ENCODE peak calls at places on chromosomes 4 and X, in nine cellular contexts. One of them, this sample, is unnamed.

GRCh38 chr4:173316060-173316459 is 18.1 kb downstream of the HMGB2 start:
- DNase-seq in AG10803: no peak
- DNase-seq in DND-41: no peak
- DNase-seq in BE2C: no peak
- DNase-seq in GM12864: no peak
- DNase-seq in left lung: no peak
- DNase-seq in transverse colon: no peak
- DNase-seq in dorsolateral prefrontal cortex: no peak
- DNase-seq in fibroblast of lung: no peak
- DNase-seq in this sample: no peak

GRCh38 chrX:44042124-44042523 is 68.9 kb upstream of the NDP start:
- DNase-seq in AG10803: no peak
- DNase-seq in DND-41: no peak
- DNase-seq in BE2C: no peak
- DNase-seq in GM12864: no peak
- DNase-seq in left lung: no peak
- DNase-seq in transverse colon: no peak
- DNase-seq in dorsolateral prefrontal cortex: no peak
- DNase-seq in fibroblast of lung: peak
- DNase-seq in this sample: no peak

GRCh38 chr4:167868163-167868562 is 224.2 kb upstream of the ANXA10 start:
- DNase-seq in AG10803: no peak
- DNase-seq in DND-41: no peak
- DNase-seq in BE2C: no peak
- DNase-seq in GM12864: no peak
- DNase-seq in left lung: no peak
- DNase-seq in transverse colon: no peak
- DNase-seq in dorsolateral prefrontal cortex: no peak
- DNase-seq in fibroblast of lung: peak
- DNase-seq in this sample: no peak

GRCh38 chr4:27154706-27155105 is 294.1 kb downstream of the STIM2 start:
- DNase-seq in AG10803: peak
- DNase-seq in DND-41: no peak
- DNase-seq in BE2C: no peak
- DNase-seq in GM12864: no peak
- DNase-seq in left lung: no peak
- DNase-seq in transverse colon: no peak
- DNase-seq in dorsolateral prefrontal cortex: no peak
- DNase-seq in fibroblast of lung: peak
- DNase-seq in this sample: no peak

GRCh38 chr4:148300877-148301276 is 141.3 kb downstream of the NR3C2 start:
- DNase-seq in AG10803: no peak
- DNase-seq in DND-41: no peak
- DNase-seq in BE2C: no peak
- DNase-seq in GM12864: no peak
- DNase-seq in left lung: no peak
- DNase-seq in transverse colon: no peak
- DNase-seq in dorsolateral prefrontal cortex: no peak
- DNase-seq in fibroblast of lung: no peak
- DNase-seq in this sample: no peak

GRCh38 chr4:2042207-2042946 is 16.8 kb upstream of the NAT8L start:
- DNase-seq in AG10803: no peak
- DNase-seq in DND-41: peak
- DNase-seq in BE2C: peak
- DNase-seq in GM12864: no peak
- DNase-seq in left lung: no peak
- DNase-seq in transverse colon: peak
- DNase-seq in dorsolateral prefrontal cortex: no peak
- DNase-seq in fibroblast of lung: no peak
- DNase-seq in this sample: no peak

GRCh38 chrX:138858946-138859345 is 147.4 kb upstream of the FGF13 start:
- DNase-seq in AG10803: peak
- DNase-seq in DND-41: no peak
- DNase-seq in BE2C: no peak
- DNase-seq in GM12864: no peak
- DNase-seq in left lung: no peak
- DNase-seq in transverse colon: no peak
- DNase-seq in dorsolateral prefrontal cortex: no peak
- DNase-seq in fibroblast of lung: peak
- DNase-seq in this sample: no peak

GRCh38 chr4:88005086-88005485 is 2.3 kb upstream of the PKD2 start:
- DNase-seq in AG10803: peak
- DNase-seq in DND-41: no peak
- DNase-seq in BE2C: no peak
- DNase-seq in GM12864: no peak
- DNase-seq in left lung: no peak
- DNase-seq in transverse colon: no peak
- DNase-seq in dorsolateral prefrontal cortex: no peak
- DNase-seq in fibroblast of lung: peak
- DNase-seq in this sample: peak

GRCh38 chr4:84238247-84239090 is 260.6 kb downstream of the NKX6-1 start:
- DNase-seq in AG10803: peak
- DNase-seq in DND-41: no peak
- DNase-seq in BE2C: no peak
- DNase-seq in GM12864: no peak
- DNase-seq in left lung: no peak
- DNase-seq in transverse colon: no peak
- DNase-seq in dorsolateral prefrontal cortex: no peak
- DNase-seq in fibroblast of lung: peak
- DNase-seq in this sample: no peak

GRCh38 chr4:122224348-122224747 is 72.2 kb downstream of the BLTP1 start:
- DNase-seq in AG10803: peak
- DNase-seq in DND-41: no peak
- DNase-seq in BE2C: no peak
- DNase-seq in GM12864: no peak
- DNase-seq in left lung: no peak
- DNase-seq in transverse colon: no peak
- DNase-seq in dorsolateral prefrontal cortex: no peak
- DNase-seq in fibroblast of lung: peak
- DNase-seq in this sample: no peak

GRCh38 chr4:73222466-73223257 is 35.9 kb downstream of the ANKRD17 start:
- DNase-seq in AG10803: peak
- DNase-seq in DND-41: peak
- DNase-seq in BE2C: peak
- DNase-seq in GM12864: peak
- DNase-seq in left lung: peak
- DNase-seq in transverse colon: peak
- DNase-seq in dorsolateral prefrontal cortex: peak
- DNase-seq in fibroblast of lung: peak
- DNase-seq in this sample: peak

GRCh38 chr4:137310156-137310555 is 222.1 kb downstream of the PCDH18 start:
- DNase-seq in AG10803: peak
- DNase-seq in DND-41: no peak
- DNase-seq in BE2C: no peak
- DNase-seq in GM12864: no peak
- DNase-seq in left lung: no peak
- DNase-seq in transverse colon: no peak
- DNase-seq in dorsolateral prefrontal cortex: no peak
- DNase-seq in fibroblast of lung: peak
- DNase-seq in this sample: no peak

GRCh38 chr4:115187136-115187535 is 73.7 kb upstream of the NDST4 start:
- DNase-seq in AG10803: no peak
- DNase-seq in DND-41: no peak
- DNase-seq in BE2C: no peak
- DNase-seq in GM12864: no peak
- DNase-seq in left lung: no peak
- DNase-seq in transverse colon: no peak
- DNase-seq in dorsolateral prefrontal cortex: no peak
- DNase-seq in fibroblast of lung: peak
- DNase-seq in this sample: no peak

GRCh38 chr4:78778530-78778929 is 2.4 kb downstream of the BMP2K start:
- DNase-seq in AG10803: no peak
- DNase-seq in DND-41: no peak
- DNase-seq in BE2C: no peak
- DNase-seq in GM12864: no peak
- DNase-seq in left lung: no peak
- DNase-seq in transverse colon: no peak
- DNase-seq in dorsolateral prefrontal cortex: no peak
- DNase-seq in fibroblast of lung: no peak
- DNase-seq in this sample: no peak

GRCh38 chr4:78781925-78782324 is 5.8 kb downstream of the BMP2K start:
- DNase-seq in AG10803: no peak
- DNase-seq in DND-41: no peak
- DNase-seq in BE2C: no peak
- DNase-seq in GM12864: no peak
- DNase-seq in left lung: no peak
- DNase-seq in transverse colon: no peak
- DNase-seq in dorsolateral prefrontal cortex: no peak
- DNase-seq in fibroblast of lung: no peak
- DNase-seq in this sample: no peak

GRCh38 chr4:78779280-78779679 is 3.1 kb downstream of the BMP2K start:
- DNase-seq in AG10803: peak
- DNase-seq in DND-41: no peak
- DNase-seq in BE2C: no peak
- DNase-seq in GM12864: no peak
- DNase-seq in left lung: no peak
- DNase-seq in transverse colon: no peak
- DNase-seq in dorsolateral prefrontal cortex: no peak
- DNase-seq in fibroblast of lung: peak
- DNase-seq in this sample: no peak

GRCh38 chr4:78781086-78781630 is 5.0 kb downstream of the BMP2K start:
- DNase-seq in AG10803: no peak
- DNase-seq in DND-41: no peak
- DNase-seq in BE2C: no peak
- DNase-seq in GM12864: no peak
- DNase-seq in left lung: no peak
- DNase-seq in transverse colon: no peak
- DNase-seq in dorsolateral prefrontal cortex: no peak
- DNase-seq in fibroblast of lung: peak
- DNase-seq in this sample: no peak

GRCh38 chr4:78780093-78780492 is 3.9 kb downstream of the BMP2K start:
- DNase-seq in AG10803: no peak
- DNase-seq in DND-41: no peak
- DNase-seq in BE2C: no peak
- DNase-seq in GM12864: no peak
- DNase-seq in left lung: no peak
- DNase-seq in transverse colon: no peak
- DNase-seq in dorsolateral prefrontal cortex: no peak
- DNase-seq in fibroblast of lung: no peak
- DNase-seq in this sample: no peak
- H3K4me3 ChIP-seq in AG10803: no peak
- H3K4me3 ChIP-seq in DND-41: no peak
- H3K4me3 ChIP-seq in BE2C: no peak
- H3K4me3 ChIP-seq in GM12864: no peak
- H3K4me3 ChIP-seq in left lung: no peak
- H3K4me3 ChIP-seq in transverse colon: no peak
- H3K4me3 ChIP-seq in dorsolateral prefrontal cortex: peak
- H3K4me3 ChIP-seq in fibroblast of lung: no peak
- H3K4me3 ChIP-seq in this sample: no peak

DNA sequence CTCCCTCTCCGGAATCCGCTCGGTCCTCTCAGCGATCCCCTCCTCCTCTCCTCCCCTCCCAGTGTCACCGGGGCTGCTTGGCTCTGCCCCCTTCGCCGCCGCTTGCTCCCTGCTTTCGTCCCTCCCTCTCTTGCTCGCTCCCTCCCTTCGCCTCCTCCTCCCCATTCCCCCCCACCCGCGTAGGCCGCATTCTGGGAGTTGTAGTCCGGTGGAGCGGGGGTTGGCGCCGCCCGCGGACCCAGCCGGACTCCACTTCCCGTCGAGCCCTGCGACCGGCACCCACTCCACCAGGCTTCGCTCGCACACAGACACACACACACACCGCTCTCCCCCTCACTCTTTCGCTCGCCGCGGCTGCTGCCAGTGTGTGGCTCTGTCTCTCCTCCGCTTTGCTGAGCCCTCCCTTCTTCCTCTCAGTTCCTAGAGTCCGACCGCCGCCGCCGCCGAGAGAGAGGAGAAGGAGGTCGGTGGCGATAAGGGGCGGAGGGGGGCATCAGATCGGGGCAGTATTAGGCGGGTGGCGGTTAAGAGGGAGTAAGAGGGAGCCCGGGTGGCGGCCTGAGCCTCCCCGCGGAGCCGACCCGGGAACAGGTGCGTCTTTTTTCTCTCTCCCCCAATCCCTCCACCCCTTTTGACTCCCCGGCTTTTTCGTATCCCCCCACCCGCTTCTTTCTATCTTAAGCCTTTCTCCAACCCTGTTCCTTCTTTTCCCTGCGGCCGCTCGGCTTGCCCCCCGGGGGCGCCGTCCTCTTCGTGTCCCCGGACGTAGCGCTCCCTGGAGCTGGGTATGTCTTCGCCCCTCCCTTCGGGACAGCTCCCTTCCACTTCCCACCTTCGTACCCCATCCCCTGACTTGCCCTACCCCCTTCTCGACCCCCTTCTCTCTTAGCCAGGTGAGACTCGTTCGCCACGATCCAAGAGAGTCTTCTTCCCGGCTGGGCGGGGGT is at the start of gene BCORL1:
- DNase-seq in AG10803: peak
- DNase-seq in DND-41: peak
- DNase-seq in BE2C: peak
- DNase-seq in GM12864: peak
- DNase-seq in left lung: peak
- DNase-seq in transverse colon: peak
- DNase-seq in dorsolateral prefrontal cortex: peak
- DNase-seq in fibroblast of lung: peak
- DNase-seq in this sample: peak
- H3K4me3 ChIP-seq in AG10803: peak
- H3K4me3 ChIP-seq in DND-41: peak
- H3K4me3 ChIP-seq in BE2C: peak
- H3K4me3 ChIP-seq in GM12864: peak
- H3K4me3 ChIP-seq in left lung: no peak
- H3K4me3 ChIP-seq in transverse colon: no peak
- H3K4me3 ChIP-seq in dorsolateral prefrontal cortex: no peak
- H3K4me3 ChIP-seq in fibroblast of lung: peak
- H3K4me3 ChIP-seq in this sample: no peak

GRCh38 chr4:102344520-102344954 is 745 bp downstream of the SLC39A8 start:
- DNase-seq in AG10803: peak
- DNase-seq in DND-41: peak
- DNase-seq in BE2C: peak
- DNase-seq in GM12864: no peak
- DNase-seq in left lung: peak
- DNase-seq in transverse colon: peak
- DNase-seq in dorsolateral prefrontal cortex: peak
- DNase-seq in fibroblast of lung: peak
- DNase-seq in this sample: no peak
- H3K4me3 ChIP-seq in AG10803: peak
- H3K4me3 ChIP-seq in DND-41: peak
- H3K4me3 ChIP-seq in BE2C: peak
- H3K4me3 ChIP-seq in GM12864: peak
- H3K4me3 ChIP-seq in left lung: peak
- H3K4me3 ChIP-seq in transverse colon: peak
- H3K4me3 ChIP-seq in dorsolateral prefrontal cortex: peak
- H3K4me3 ChIP-seq in fibroblast of lung: peak
- H3K4me3 ChIP-seq in this sample: peak

GRCh38 chrX:39029221-39029620 is 228.0 kb downstream of the MID1IP1 start:
- DNase-seq in AG10803: no peak
- DNase-seq in DND-41: no peak
- DNase-seq in BE2C: no peak
- DNase-seq in GM12864: no peak
- DNase-seq in left lung: no peak
- DNase-seq in transverse colon: no peak
- DNase-seq in dorsolateral prefrontal cortex: no peak
- DNase-seq in fibroblast of lung: no peak
- DNase-seq in this sample: no peak

GRCh38 chrX:39030636-39031035 is 229.4 kb downstream of the MID1IP1 start:
- DNase-seq in AG10803: no peak
- DNase-seq in DND-41: no peak
- DNase-seq in BE2C: no peak
- DNase-seq in GM12864: no peak
- DNase-seq in left lung: no peak
- DNase-seq in transverse colon: no peak
- DNase-seq in dorsolateral prefrontal cortex: no peak
- DNase-seq in fibroblast of lung: no peak
- DNase-seq in this sample: no peak
- H3K4me3 ChIP-seq in AG10803: no peak
- H3K4me3 ChIP-seq in DND-41: no peak
- H3K4me3 ChIP-seq in BE2C: no peak
- H3K4me3 ChIP-seq in GM12864: no peak
- H3K4me3 ChIP-seq in left lung: no peak
- H3K4me3 ChIP-seq in transverse colon: no peak
- H3K4me3 ChIP-seq in dorsolateral prefrontal cortex: no peak
- H3K4me3 ChIP-seq in fibroblast of lung: no peak
- H3K4me3 ChIP-seq in this sample: no peak

This sample was measured in uterus.